ENCODE peak calls at places on chromosomes 12 and 14, in seven cellular contexts. C is caudate nucleus; V is HTR-8/SVneo; G is smooth muscle cell of the brain vasculature; I is stimulated activated CD8-positive, alpha-beta memory T cell treated with anti-CD3 and anti-CD28 coated beads, Interleukin-7, amount 100 ng/mL, for 1 hour; K is AG10803; S is GDM1. B is an unnamed sample.

GRCh38 chr12:110320548-110320947 is 39.5 kb downstream of the ATP2A2 start:
- DNase-seq in V (no peak), K (no peak), G (no peak), I (no peak), C (no peak), S (no peak), B (no peak)

GRCh38 chr14:46405095-46405494 is 246.5 kb downstream of the RPL10L start:
- DNase-seq in V (no peak), S (no peak), C (no peak), I (no peak), K (no peak), G (no peak), B (no peak)

GRCh38 chr12:65728913-65729793 is 95.1 kb upstream of the HMGA2 start:
- DNase-seq in C (no peak), I (no peak), K (peak; percentile 13), G (no peak), V (no peak), S (no peak), B (no peak)

GRCh38 chr14:92560106-92560865 is 46.7 kb downstream of the RIN3 start:
- DNase-seq in V (no peak), S (no peak), K (no peak), I (no peak), G (no peak), C (no peak), B (no peak)

GRCh38 chr12:3463927-3464326 is 27.1 kb upstream of the PRMT8 start:
- DNase-seq in S (no peak), G (no peak), V (no peak), C (no peak), I (no peak), K (no peak), B (no peak)

GRCh38 chr12:122991623-122992275 is 11.3 kb downstream of the ARL6IP4 start:
- DNase-seq in S (no peak), K (no peak), G (no peak), C (no peak), V (no peak), I (no peak), B (no peak)

GRCh38 chr12:86264451-86265328 is 8.5 kb upstream of the MGAT4C start:
- DNase-seq in I (no peak), C (no peak), G (no peak), S (no peak), V (no peak), K (no peak), B (no peak)

GRCh38 chr12:92021665-92022033 is 124.0 kb downstream of the BTG1 start:
- DNase-seq in G (no peak), C (no peak), I (no peak), S (no peak), K (no peak), V (peak; percentile 20), B (no peak)

GRCh38 chr12:130747867-130748740 is 32.0 kb upstream of the RIMBP2 start:
- DNase-seq in G (no peak), C (peak; percentile 20), V (peak; percentile 71), K (peak; percentile 61), I (peak; percentile 16), S (peak; percentile 66), B (peak; percentile 60)

GRCh38 chr12:92394895-92395294 is 249.2 kb upstream of the BTG1 start:
- DNase-seq in C (no peak), S (no peak), K (no peak), G (no peak), V (no peak), I (no peak), B (no peak)

GRCh38 chr12:130847097-130847496 is 8.0 kb upstream of the STX2 start:
- DNase-seq in G (no peak), I (no peak), V (no peak), K (peak; percentile 72), C (no peak), S (no peak), B (no peak)

GRCh38 chr12:121786441-121786825 is 7.1 kb downstream of the RHOF start:
- DNase-seq in I (no peak), G (no peak), C (no peak), S (no peak), K (peak; percentile 91), V (peak; percentile 64), B (no peak)

GRCh38 chr12:51632598-51632997 is 41.6 kb downstream of the SCN8A start:
- DNase-seq in C (no peak), K (no peak), I (no peak), S (no peak), V (no peak), G (no peak), B (no peak)

GRCh38 chr12:62268956-62269355 is 8.8 kb downstream of the USP15 start:
- DNase-seq in G (no peak), K (peak; percentile 40), C (no peak), S (no peak), V (no peak), I (no peak), B (no peak)

GRCh38 chr12:5796171-5797091 is 148.6 kb downstream of the ANO2 start:
- DNase-seq in G (no peak), K (peak; percentile 22), S (peak; percentile 37), C (no peak), I (no peak), V (no peak), B (no peak)

GRCh38 chr12:22626429-22626828 is 1.5 kb downstream of the ETNK1 start:
- DNase-seq in G (no peak), S (no peak), I (no peak), V (no peak), K (peak; percentile 31), C (no peak), B (no peak)

GRCh38 chr12:116954700-116955381 is 44.1 kb downstream of the FBXW8 start:
- DNase-seq in S (no peak), C (no peak), V (no peak), I (no peak), K (no peak), G (no peak), B (no peak)

GRCh38 chr14:100894416-100894815 is 9.1 kb downstream of the RTL1 start:
- DNase-seq in S (no peak), V (no peak), I (no peak), K (no peak), G (no peak), C (no peak), B (no peak)

GRCh38 chr12:131087302-131087818 is 133.7 kb downstream of the ADGRD1 start:
- DNase-seq in G (no peak), I (no peak), C (no peak), V (no peak), K (no peak), S (no peak), B (no peak)

GRCh38 chr12:100346660-100347059 is 10.2 kb upstream of the SLC17A8 start:
- DNase-seq in S (no peak), C (no peak), G (no peak), I (no peak), V (peak; percentile 20), K (no peak), B (no peak)

B was measured in frontal cortex.